ENCODE peak calls at places on chromosomes 7 and 10, in six cellular contexts. K, O, G, J, B and T are unnamed samples.

GRCh38 chr10:98422182-98422581 is 7.2 kb upstream of the PYROXD2 start:
- DNase-seq in J (no peak), G (no peak), K (no peak), B (no peak), O (no peak), T (no peak)

GRCh38 chr7:155298288-155298833 is 683 bp downstream of the INSIG1 start:
- DNase-seq in G (no peak), J (no peak), O (peak; percentile 50), K (no peak), B (no peak), T (no peak)

GRCh38 chr7:29563590-29564454 is at the start of gene PRR15:
- DNase-seq in G (no peak), O (peak; percentile 51), K (no peak), B (peak; percentile 80), J (peak; percentile 70), T (peak; percentile 73)

GRCh38 chr10:61899045-61899444 is 2.5 kb upstream of the ARID5B start:
- DNase-seq in G (peak; percentile 61), B (peak; percentile 89), O (peak; percentile 77), K (peak; percentile 32), J (peak; percentile 75), T (peak; percentile 91)

GRCh38 chr7:93720106-93720505 is 145.6 kb upstream of the CALCR start:
- DNase-seq in G (no peak), J (no peak), O (no peak), K (no peak), B (no peak), T (no peak)

GRCh38 chr7:15764010-15764409 is 77.5 kb upstream of the MEOX2 start:
- DNase-seq in J (no peak), O (no peak), G (no peak), B (no peak), K (no peak), T (no peak)

GRCh38 chr10:68146133-68146532 is 36.8 kb downstream of the MYPN start:
- DNase-seq in O (no peak), G (no peak), K (no peak), B (no peak), J (no peak), T (no peak)

GRCh38 chr7:139860090-139860773 is 31.2 kb downstream of the TBXAS1 start:
- DNase-seq in K (no peak), B (no peak), G (no peak), J (no peak), O (no peak), T (no peak)

GRCh38 chr10:69908071-69908470 is 106.4 kb downstream of the COL13A1 start:
- DNase-seq in O (no peak), B (no peak), K (no peak), J (no peak), G (no peak), T (no peak)

GRCh38 chr10:77505431-77506334 is 131.9 kb downstream of the KCNMA1 start:
- DNase-seq in J (peak; percentile 88), G (peak; percentile 85), B (peak; percentile 81), K (no peak), O (peak; percentile 71), T (peak; percentile 87)

GRCh38 chr7:130242198-130243014 is 24.3 kb upstream of the CPA2 start:
- DNase-seq in O (peak; percentile 75), B (peak; percentile 85), J (peak; percentile 73), K (peak; percentile 30), G (peak; percentile 46), T (peak; percentile 76)

GRCh38 chr10:79268100-79268670 is 79.1 kb upstream of the PPIF start:
- DNase-seq in J (peak; percentile 78), K (no peak), B (peak; percentile 66), O (peak; percentile 54), G (peak; percentile 36), T (peak; percentile 71)

GRCh38 chr10:23158370-23158769 is 33.7 kb upstream of the PTF1A start:
- DNase-seq in K (peak; percentile 32), O (peak; percentile 81), B (peak; percentile 68), J (peak; percentile 68), G (peak; percentile 74), T (peak; percentile 57)

GRCh38 chr10:26879744-26880143 is 19.0 kb upstream of the ABI1 start:
- DNase-seq in B (peak; percentile 39), G (no peak), K (no peak), O (no peak), J (no peak), T (peak; percentile 57)

GRCh38 chr7:26958834-26959233 is 94.4 kb upstream of the SKAP2 start:
- DNase-seq in K (no peak), O (no peak), G (peak; percentile 63), J (peak; percentile 48), B (peak; percentile 86), T (peak; percentile 97)

GRCh38 chr10:71082930-71083329 is 129.4 kb upstream of the UNC5B start:
- DNase-seq in K (no peak), J (no peak), O (no peak), G (no peak), B (no peak), T (no peak)

GRCh38 chr7:144653449-144653848 is 182.4 kb downstream of the TPK1 start:
- DNase-seq in G (no peak), K (no peak), O (no peak), B (no peak), J (no peak), T (no peak)

GRCh38 chr10:103449208-103450144 is 2.7 kb downstream of the CALHM2 start:
- DNase-seq in O (no peak), G (no peak), B (no peak), K (no peak), J (no peak), T (no peak)

GRCh38 chr10:103450201-103450695 is 1.9 kb downstream of the CALHM2 start:
- DNase-seq in K (no peak), J (no peak), G (no peak), B (no peak), O (no peak), T (no peak)

GRCh38 chr10:103452714-103453230 is 602 bp upstream of the CALHM2 start:
- DNase-seq in G (no peak), J (no peak), K (no peak), B (no peak), O (no peak), T (no peak)

GRCh38 chr10:103451871-103452713 is at the start of gene CALHM2:
- DNase-seq in B (peak; percentile 54), J (peak; percentile 50), G (peak; percentile 47), K (peak; percentile 45), O (peak; percentile 84), T (no peak)

GRCh38 chr10:103451091-103451801 is 924 bp downstream of the CALHM2 start:
- DNase-seq in J (peak; percentile 39), O (peak; percentile 71), K (peak; percentile 51), G (peak; percentile 28), B (peak; percentile 40), T (peak; percentile 15)
- H3K4me3 ChIP-seq in J (peak overlapping the region; percentile 85), O (peak overlapping the region; percentile 93), K (peak overlapping the region; percentile 79), G (peak overlapping the region; percentile 64), B (peak overlapping the region; percentile 34), T (no peak overlapping the region)

GRCh38 chr10:65570143-65571010 is 1355.5 kb upstream of the LRRTM3 start:
- DNase-seq in K (no peak), B (peak; percentile 47), G (peak; percentile 44), O (no peak), J (peak; percentile 57), T (peak; percentile 49)

GRCh38 chr10:65566906-65567305 is 1358.9 kb upstream of the LRRTM3 start:
- DNase-seq in K (no peak), O (no peak), B (no peak), J (no peak), G (no peak), T (no peak)

GRCh38 chr10:65565246-65565645 is 1360.6 kb upstream of the LRRTM3 start:
- DNase-seq in K (no peak), J (no peak), G (no peak), B (no peak), O (no peak), T (no peak)

DNA sequence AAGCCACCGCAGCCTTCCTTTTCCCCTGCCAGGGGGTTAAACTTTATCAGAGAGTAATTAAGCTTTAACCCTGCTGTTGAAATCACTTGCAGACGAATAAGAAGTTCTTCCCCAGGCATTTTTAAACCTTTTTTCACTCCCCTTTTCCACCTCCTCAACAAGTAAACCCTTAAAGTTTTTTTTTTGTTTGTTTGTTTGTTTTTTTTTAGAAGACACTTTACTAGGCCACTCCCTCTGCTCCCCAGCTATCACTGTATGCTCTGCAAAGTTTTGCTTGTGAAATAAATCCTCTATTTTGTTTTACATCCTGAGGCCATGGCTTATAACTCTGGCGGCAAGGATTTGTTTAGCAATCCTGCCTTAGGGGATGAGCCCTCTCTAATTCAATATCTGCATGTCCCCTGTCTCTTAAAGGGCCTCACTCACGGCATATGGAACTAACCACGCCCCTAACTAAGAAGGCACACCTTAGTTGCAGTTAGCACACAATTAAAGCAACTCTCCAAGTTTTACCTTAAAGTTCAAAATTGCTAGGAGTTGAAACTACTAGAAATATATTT is 1354.7 kb upstream of the LRRTM3 start:
- DNase-seq in G (peak; percentile 14), O (no peak), B (peak; percentile 43), J (peak; percentile 6), K (no peak), T (peak; percentile 34)
- H3K4me3 ChIP-seq in G (peak overlapping the region; percentile 55), O (peak overlapping the region; percentile 68), B (peak overlapping the region; percentile 86), J (peak overlapping the region; percentile 61), K (no peak overlapping the region), T (peak overlapping the region; percentile 58)

DNA sequence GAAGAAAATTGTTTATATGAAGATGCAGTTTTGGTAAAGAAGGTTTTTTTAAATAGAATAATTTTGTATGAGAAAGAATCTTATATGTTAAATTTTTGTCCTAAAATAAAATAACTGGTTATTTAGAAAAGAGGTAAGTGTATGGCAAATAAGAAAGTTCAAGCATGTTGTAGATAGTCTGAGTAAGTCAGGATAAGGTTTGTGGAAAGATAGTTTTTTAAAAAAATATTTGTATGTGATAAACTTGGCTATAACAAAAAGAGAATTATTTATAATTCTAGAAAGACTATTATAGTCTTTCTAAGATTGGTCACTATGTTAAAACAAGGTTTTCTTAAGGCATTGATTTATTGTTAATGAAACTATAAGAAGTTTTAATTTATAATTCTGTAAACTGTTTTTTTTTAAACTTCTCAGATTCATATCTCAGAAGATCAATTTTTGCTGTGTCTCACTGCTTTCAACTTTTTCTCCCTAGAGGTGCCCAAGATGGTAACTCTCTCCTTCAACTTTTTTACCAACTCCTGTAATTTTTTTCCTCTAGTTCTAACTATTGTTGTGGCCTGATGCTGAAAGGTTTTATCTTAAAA is 698.6 kb downstream of the CCSER2 start:
- DNase-seq in O (no peak), G (no peak), K (no peak), J (no peak), B (no peak), T (no peak)
- H3K4me3 ChIP-seq in O (no peak overlapping the region), G (no peak overlapping the region), K (no peak overlapping the region), J (no peak overlapping the region), B (no peak overlapping the region), T (no peak overlapping the region)

DNA sequence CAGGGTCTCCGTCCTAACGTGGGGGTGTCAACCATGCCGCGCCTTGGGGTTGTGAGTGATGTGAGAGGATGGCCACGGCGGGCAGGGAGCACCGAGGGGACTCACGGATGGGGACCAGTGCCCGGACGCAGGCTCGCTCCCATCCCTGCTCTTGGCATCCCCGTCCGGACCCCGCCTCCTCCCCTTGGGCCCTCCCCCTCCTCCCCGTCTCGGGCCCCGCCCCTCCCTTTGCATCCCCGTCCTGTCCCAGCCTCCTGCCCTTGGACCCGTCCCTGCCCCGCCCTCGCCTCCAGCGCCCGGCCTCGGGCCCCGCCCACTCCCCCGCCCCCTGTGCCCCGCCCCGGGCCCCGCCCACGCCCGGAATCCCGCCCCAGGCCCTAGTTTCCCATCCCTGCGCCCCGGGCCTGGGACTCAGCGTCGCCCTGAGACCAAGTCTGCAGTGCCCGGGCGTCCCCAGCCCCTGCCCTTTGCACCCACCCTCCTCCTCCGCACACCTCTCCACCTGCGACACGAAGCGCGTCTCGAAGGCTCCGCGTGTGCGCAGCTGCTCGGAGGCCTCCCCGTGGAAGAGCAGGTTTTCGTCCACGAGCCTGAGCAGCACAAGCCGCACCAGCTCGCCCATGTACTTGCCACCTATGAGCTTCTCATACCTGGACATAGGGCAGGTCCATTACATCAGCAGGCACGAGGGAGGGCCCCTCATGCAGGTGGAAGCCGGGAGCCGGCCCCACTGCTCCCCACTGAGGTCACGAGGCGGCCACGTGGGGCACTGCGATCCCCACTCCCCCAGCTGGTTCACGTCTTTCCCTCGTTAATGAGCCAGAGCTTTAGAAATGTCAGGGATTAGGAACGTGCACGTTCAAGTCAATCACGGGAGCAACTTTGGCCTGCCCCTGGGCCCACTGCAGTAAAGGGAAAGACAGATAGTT is 5.1 kb upstream of the MYL7 start:
- DNase-seq in G (peak; percentile 41), O (peak; percentile 74), B (peak; percentile 43), J (peak; percentile 49), K (peak; percentile 63), T (peak; percentile 28)
- H3K4me3 ChIP-seq in G (peak overlapping the region; percentile 38), O (peak overlapping the region; percentile 52), B (peak overlapping the region; percentile 34), J (peak overlapping the region; percentile 45), K (no peak overlapping the region), T (peak overlapping the region; percentile 22)